ENCODE peak calls at places on chromosomes 13 and 19, in nine cellular contexts. One of them, this sample, is unnamed.

GRCh38 chr13:52926971-52927370 is 78.5 kb upstream of the PCDH8 start:
- DNase-seq in AG09319: no peak
- DNase-seq in psoas muscle: no peak
- DNase-seq in IMR-90: no peak
- DNase-seq in H9: no peak
- DNase-seq in right lobe of liver: no peak
- DNase-seq in GM23338: no peak
- DNase-seq in cardiac fibroblast: no peak
- DNase-seq in omental fat pad: no peak
- DNase-seq in this sample: no peak

GRCh38 chr13:50989476-50989875 is 79.9 kb downstream of the RNASEH2B start:
- DNase-seq in AG09319: no peak
- DNase-seq in psoas muscle: peak; percentile 36
- DNase-seq in IMR-90: no peak
- DNase-seq in H9: peak; percentile 55
- DNase-seq in right lobe of liver: no peak
- DNase-seq in GM23338: peak; percentile 71
- DNase-seq in cardiac fibroblast: peak; percentile 46
- DNase-seq in omental fat pad: no peak
- DNase-seq in this sample: no peak

GRCh38 chr13:34357435-34358232 is 539.7 kb downstream of the RFC3 start:
- DNase-seq in AG09319: no peak
- DNase-seq in psoas muscle: no peak
- DNase-seq in IMR-90: peak; percentile 79
- DNase-seq in H9: peak; percentile 28
- DNase-seq in right lobe of liver: no peak
- DNase-seq in GM23338: peak; percentile 2
- DNase-seq in cardiac fibroblast: peak; percentile 67
- DNase-seq in omental fat pad: no peak
- DNase-seq in this sample: no peak

GRCh38 chr19:45117167-45117594 is 24.2 kb downstream of the PPP1R37 start:
- DNase-seq in AG09319: no peak
- DNase-seq in psoas muscle: no peak
- DNase-seq in IMR-90: peak; percentile 20
- DNase-seq in H9: no peak
- DNase-seq in right lobe of liver: no peak
- DNase-seq in GM23338: no peak
- DNase-seq in cardiac fibroblast: no peak
- DNase-seq in omental fat pad: no peak
- DNase-seq in this sample: no peak

GRCh38 chr13:80802946-80803345 is 462.0 kb upstream of the SPRY2 start:
- DNase-seq in AG09319: no peak
- DNase-seq in psoas muscle: no peak
- DNase-seq in IMR-90: no peak
- DNase-seq in H9: no peak
- DNase-seq in right lobe of liver: no peak
- DNase-seq in GM23338: peak; percentile 11
- DNase-seq in cardiac fibroblast: no peak
- DNase-seq in omental fat pad: no peak
- DNase-seq in this sample: no peak

GRCh38 chr19:14536926-14537692 is 7.7 kb downstream of the TECR start:
- DNase-seq in AG09319: no peak
- DNase-seq in psoas muscle: peak; percentile 46
- DNase-seq in IMR-90: no peak
- DNase-seq in H9: peak; percentile 98
- DNase-seq in right lobe of liver: peak; percentile 60
- DNase-seq in GM23338: peak; percentile 98
- DNase-seq in cardiac fibroblast: peak; percentile 90
- DNase-seq in omental fat pad: peak; percentile 47
- DNase-seq in this sample: peak; percentile 44

GRCh38 chr13:99119686-99120085 is 81.0 kb upstream of the UBAC2 start:
- DNase-seq in AG09319: no peak
- DNase-seq in psoas muscle: no peak
- DNase-seq in IMR-90: no peak
- DNase-seq in H9: no peak
- DNase-seq in right lobe of liver: no peak
- DNase-seq in GM23338: no peak
- DNase-seq in cardiac fibroblast: no peak
- DNase-seq in omental fat pad: no peak
- DNase-seq in this sample: no peak

GRCh38 chr19:10086032-10086903 is at the start of gene SHFL:
- DNase-seq in AG09319: peak; percentile 24
- DNase-seq in psoas muscle: peak; percentile 70
- DNase-seq in IMR-90: peak; percentile 45
- DNase-seq in H9: peak; percentile 65
- DNase-seq in right lobe of liver: peak; percentile 89
- DNase-seq in GM23338: peak; percentile 91
- DNase-seq in cardiac fibroblast: peak; percentile 72
- DNase-seq in omental fat pad: no peak
- DNase-seq in this sample: no peak

GRCh38 chr19:35673121-35673804 is 6.9 kb downstream of the UPK1A start:
- DNase-seq in AG09319: no peak
- DNase-seq in psoas muscle: peak; percentile 34
- DNase-seq in IMR-90: peak; percentile 62
- DNase-seq in H9: peak; percentile 83
- DNase-seq in right lobe of liver: peak; percentile 64
- DNase-seq in GM23338: peak; percentile 84
- DNase-seq in cardiac fibroblast: peak; percentile 58
- DNase-seq in omental fat pad: no peak
- DNase-seq in this sample: peak; percentile 25

GRCh38 chr19:16133818-16134217 is 9.7 kb upstream of the HSH2D start:
- DNase-seq in AG09319: no peak
- DNase-seq in psoas muscle: no peak
- DNase-seq in IMR-90: no peak
- DNase-seq in H9: no peak
- DNase-seq in right lobe of liver: no peak
- DNase-seq in GM23338: no peak
- DNase-seq in cardiac fibroblast: no peak
- DNase-seq in omental fat pad: no peak
- DNase-seq in this sample: no peak

GRCh38 chr13:28545583-28546333 is 50.8 kb upstream of the FLT1 start:
- DNase-seq in AG09319: no peak
- DNase-seq in psoas muscle: no peak
- DNase-seq in IMR-90: no peak
- DNase-seq in H9: no peak
- DNase-seq in right lobe of liver: no peak
- DNase-seq in GM23338: no peak
- DNase-seq in cardiac fibroblast: no peak
- DNase-seq in omental fat pad: no peak
- DNase-seq in this sample: no peak

GRCh38 chr13:32496574-32497160 is 41.9 kb downstream of the N4BP2L2 start:
- DNase-seq in AG09319: no peak
- DNase-seq in psoas muscle: no peak
- DNase-seq in IMR-90: no peak
- DNase-seq in H9: no peak
- DNase-seq in right lobe of liver: no peak
- DNase-seq in GM23338: no peak
- DNase-seq in cardiac fibroblast: peak; percentile 17
- DNase-seq in omental fat pad: no peak
- DNase-seq in this sample: no peak

GRCh38 chr13:33110713-33111413 is 94.6 kb downstream of the KL start:
- DNase-seq in AG09319: no peak
- DNase-seq in psoas muscle: peak; percentile 36
- DNase-seq in IMR-90: peak; percentile 56
- DNase-seq in H9: no peak
- DNase-seq in right lobe of liver: no peak
- DNase-seq in GM23338: no peak
- DNase-seq in cardiac fibroblast: no peak
- DNase-seq in omental fat pad: no peak
- DNase-seq in this sample: no peak

GRCh38 chr13:37652596-37652995 is 54.0 kb upstream of the POSTN start:
- DNase-seq in AG09319: no peak
- DNase-seq in psoas muscle: no peak
- DNase-seq in IMR-90: peak; percentile 58
- DNase-seq in H9: no peak
- DNase-seq in right lobe of liver: no peak
- DNase-seq in GM23338: no peak
- DNase-seq in cardiac fibroblast: no peak
- DNase-seq in omental fat pad: no peak
- DNase-seq in this sample: no peak

GRCh38 chr13:37651371-37651770 is 52.8 kb upstream of the POSTN start:
- DNase-seq in AG09319: no peak
- DNase-seq in psoas muscle: no peak
- DNase-seq in IMR-90: no peak
- DNase-seq in H9: no peak
- DNase-seq in right lobe of liver: no peak
- DNase-seq in GM23338: no peak
- DNase-seq in cardiac fibroblast: no peak
- DNase-seq in omental fat pad: no peak
- DNase-seq in this sample: no peak

GRCh38 chr13:37657134-37657533 is 58.6 kb upstream of the POSTN start:
- DNase-seq in AG09319: no peak
- DNase-seq in psoas muscle: no peak
- DNase-seq in IMR-90: peak; percentile 71
- DNase-seq in H9: no peak
- DNase-seq in right lobe of liver: no peak
- DNase-seq in GM23338: no peak
- DNase-seq in cardiac fibroblast: peak; percentile 26
- DNase-seq in omental fat pad: no peak
- DNase-seq in this sample: no peak

GRCh38 chr13:37651891-37652290 is 53.3 kb upstream of the POSTN start:
- DNase-seq in AG09319: no peak
- DNase-seq in psoas muscle: no peak
- DNase-seq in IMR-90: no peak
- DNase-seq in H9: no peak
- DNase-seq in right lobe of liver: no peak
- DNase-seq in GM23338: no peak
- DNase-seq in cardiac fibroblast: no peak
- DNase-seq in omental fat pad: no peak
- DNase-seq in this sample: no peak

GRCh38 chr13:37656247-37656940 is 57.8 kb upstream of the POSTN start:
- DNase-seq in AG09319: peak; percentile 61
- DNase-seq in psoas muscle: no peak
- DNase-seq in IMR-90: peak; percentile 99
- DNase-seq in H9: no peak
- DNase-seq in right lobe of liver: no peak
- DNase-seq in GM23338: no peak
- DNase-seq in cardiac fibroblast: peak; percentile 83
- DNase-seq in omental fat pad: no peak
- DNase-seq in this sample: no peak
- TF ChIP-seq CTCF in AG09319: no peak
- TF ChIP-seq CTCF in psoas muscle: no peak
- TF ChIP-seq CTCF in IMR-90: no peak
- TF ChIP-seq CTCF in H9: no peak
- TF ChIP-seq CTCF in right lobe of liver: no peak
- TF ChIP-seq CTCF in GM23338: no peak
- TF ChIP-seq CTCF in cardiac fibroblast: no peak
- TF ChIP-seq CTCF in omental fat pad: no peak
- TF ChIP-seq CTCF in this sample: no peak

GRCh38 chr19:43638991-43639494 is 607 bp downstream of the CADM4 start:
- DNase-seq in AG09319: no peak
- DNase-seq in psoas muscle: no peak
- DNase-seq in IMR-90: no peak
- DNase-seq in H9: no peak
- DNase-seq in right lobe of liver: no peak
- DNase-seq in GM23338: no peak
- DNase-seq in cardiac fibroblast: no peak
- DNase-seq in omental fat pad: no peak
- DNase-seq in this sample: no peak
- TF ChIP-seq CTCF in AG09319: no peak
- TF ChIP-seq CTCF in psoas muscle: no peak
- TF ChIP-seq CTCF in IMR-90: no peak
- TF ChIP-seq CTCF in H9: no peak
- TF ChIP-seq CTCF in right lobe of liver: no peak
- TF ChIP-seq CTCF in GM23338: no peak
- TF ChIP-seq CTCF in cardiac fibroblast: no peak
- TF ChIP-seq CTCF in omental fat pad: no peak
- TF ChIP-seq CTCF in this sample: no peak

GRCh38 chr19:53879145-53880037 is 2.6 kb upstream of the PRKCG start:
- DNase-seq in AG09319: peak; percentile 67
- DNase-seq in psoas muscle: peak; percentile 91
- DNase-seq in IMR-90: peak; percentile 83
- DNase-seq in H9: peak; percentile 99
- DNase-seq in right lobe of liver: peak; percentile 92
- DNase-seq in GM23338: peak; percentile 98
- DNase-seq in cardiac fibroblast: peak; percentile 95
- DNase-seq in omental fat pad: peak; percentile 78
- DNase-seq in this sample: peak; percentile 99
- TF ChIP-seq CTCF in AG09319: no peak
- TF ChIP-seq CTCF in psoas muscle: no peak
- TF ChIP-seq CTCF in IMR-90: no peak
- TF ChIP-seq CTCF in H9: no peak
- TF ChIP-seq CTCF in right lobe of liver: no peak
- TF ChIP-seq CTCF in GM23338: no peak
- TF ChIP-seq CTCF in cardiac fibroblast: no peak
- TF ChIP-seq CTCF in omental fat pad: no peak
- TF ChIP-seq CTCF in this sample: no peak

GRCh38 chr19:51342631-51343569 is 961 bp upstream of the VSIG10L start:
- DNase-seq in AG09319: no peak
- DNase-seq in psoas muscle: no peak
- DNase-seq in IMR-90: no peak
- DNase-seq in H9: no peak
- DNase-seq in right lobe of liver: no peak
- DNase-seq in GM23338: no peak
- DNase-seq in cardiac fibroblast: no peak
- DNase-seq in omental fat pad: no peak
- DNase-seq in this sample: no peak
- TF ChIP-seq CTCF in AG09319: no peak
- TF ChIP-seq CTCF in psoas muscle: no peak
- TF ChIP-seq CTCF in IMR-90: no peak
- TF ChIP-seq CTCF in H9: no peak
- TF ChIP-seq CTCF in right lobe of liver: no peak
- TF ChIP-seq CTCF in GM23338: no peak
- TF ChIP-seq CTCF in cardiac fibroblast: no peak
- TF ChIP-seq CTCF in omental fat pad: no peak
- TF ChIP-seq CTCF in this sample: no peak

DNA sequence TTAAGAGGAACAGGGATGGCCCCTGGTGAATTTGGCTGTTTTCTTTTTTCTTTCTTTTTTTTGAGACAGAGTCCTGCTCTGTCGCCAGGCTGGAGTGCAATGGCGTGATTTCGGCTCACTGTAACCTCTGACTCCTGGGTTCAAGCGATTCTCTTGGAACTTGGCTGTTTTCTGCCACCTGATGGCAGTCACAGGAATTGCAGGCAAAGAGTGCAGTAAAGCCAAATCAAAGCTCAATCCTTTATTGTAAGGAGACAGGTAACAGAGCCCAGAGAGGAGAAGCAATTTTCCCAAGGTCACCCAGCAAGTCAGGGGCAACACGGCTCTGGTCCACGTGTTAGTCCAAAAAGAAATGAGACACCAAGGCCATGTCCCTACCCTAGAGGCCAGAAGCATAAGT is 6.2 kb downstream of the TINCR start:
- DNase-seq in AG09319: no peak
- DNase-seq in psoas muscle: no peak
- DNase-seq in IMR-90: no peak
- DNase-seq in H9: no peak
- DNase-seq in right lobe of liver: no peak
- DNase-seq in GM23338: no peak
- DNase-seq in cardiac fibroblast: no peak
- DNase-seq in omental fat pad: no peak
- DNase-seq in this sample: no peak
- TF ChIP-seq CTCF in AG09319: peak; percentile 19
- TF ChIP-seq CTCF in psoas muscle: peak; percentile 23
- TF ChIP-seq CTCF in IMR-90: peak; percentile 35
- TF ChIP-seq CTCF in H9: peak; percentile 80
- TF ChIP-seq CTCF in right lobe of liver: peak; percentile 31
- TF ChIP-seq CTCF in GM23338: peak; percentile 75
- TF ChIP-seq CTCF in cardiac fibroblast: peak; percentile 34
- TF ChIP-seq CTCF in omental fat pad: no peak
- TF ChIP-seq CTCF in this sample: peak; percentile 68

This sample was measured in neural crest cell.